ENCODE peak calls at places on chromosomes 11 and 22, in four cellular contexts. N is K562, W is HCT116, E is endothelial cell of umbilical vein. H is an unnamed sample.

GRCh38 chr11:48094643-48095339 is 114.4 kb downstream of the PTPRJ start:
- DNase-seq in N (no peak), W (no peak), E (no peak), H (no peak)

GRCh38 chr11:34512810-34513673 is 552 bp downstream of the ELF5 start:
- DNase-seq in N (peak; percentile 78), W (peak; percentile 62), E (peak; percentile 49), H (no peak)

GRCh38 chr11:69657911-69658605 is 17.1 kb downstream of the LTO1 start:
- DNase-seq in N (no peak), W (no peak), E (peak; percentile 39), H (no peak)

GRCh38 chr22:31556627-31557203 is 60.4 kb downstream of the SFI1 start:
- DNase-seq in N (no peak), W (peak; percentile 6), E (peak; percentile 53), H (no peak)

GRCh38 chr11:27012254-27012921 is 18.5 kb downstream of the FIBIN start:
- DNase-seq in N (no peak), W (no peak), E (peak; percentile 72), H (no peak)

GRCh38 chr22:46734830-46735453 is 3.1 kb downstream of the CERK start:
- DNase-seq in N (no peak), W (no peak), E (peak; percentile 79), H (no peak)

GRCh38 chr22:40741116-40741515 is 61.8 kb downstream of the MCHR1 start:
- DNase-seq in N (no peak), W (no peak), E (no peak), H (no peak)

GRCh38 chr11:114909866-114910265 is 231.5 kb downstream of the NXPE2 start:
- DNase-seq in N (no peak), W (no peak), E (no peak), H (no peak)

GRCh38 chr11:46134540-46134939 is 13.3 kb upstream of the PHF21A start:
- DNase-seq in N (no peak), W (no peak), E (no peak), H (no peak)

GRCh38 chr22:37229805-37230672 is 14.0 kb downstream of the RAC2 start:
- DNase-seq in N (peak; percentile 61), W (peak; percentile 51), E (no peak), H (peak; percentile 14)

GRCh38 chr22:32880906-32881596 is 79.5 kb downstream of the TIMP3 start:
- DNase-seq in N (peak; percentile 78), W (no peak), E (peak; percentile 4), H (no peak)

GRCh38 chr11:32173435-32173834 is 82.6 kb downstream of the RCN1 start:
- DNase-seq in N (no peak), W (peak; percentile 34), E (peak; percentile 55), H (no peak)

GRCh38 chr11:118622376-118623290 is 15.2 kb downstream of the PHLDB1 start:
- DNase-seq in N (no peak), W (peak; percentile 68), E (peak; percentile 32), H (no peak)

DNA sequence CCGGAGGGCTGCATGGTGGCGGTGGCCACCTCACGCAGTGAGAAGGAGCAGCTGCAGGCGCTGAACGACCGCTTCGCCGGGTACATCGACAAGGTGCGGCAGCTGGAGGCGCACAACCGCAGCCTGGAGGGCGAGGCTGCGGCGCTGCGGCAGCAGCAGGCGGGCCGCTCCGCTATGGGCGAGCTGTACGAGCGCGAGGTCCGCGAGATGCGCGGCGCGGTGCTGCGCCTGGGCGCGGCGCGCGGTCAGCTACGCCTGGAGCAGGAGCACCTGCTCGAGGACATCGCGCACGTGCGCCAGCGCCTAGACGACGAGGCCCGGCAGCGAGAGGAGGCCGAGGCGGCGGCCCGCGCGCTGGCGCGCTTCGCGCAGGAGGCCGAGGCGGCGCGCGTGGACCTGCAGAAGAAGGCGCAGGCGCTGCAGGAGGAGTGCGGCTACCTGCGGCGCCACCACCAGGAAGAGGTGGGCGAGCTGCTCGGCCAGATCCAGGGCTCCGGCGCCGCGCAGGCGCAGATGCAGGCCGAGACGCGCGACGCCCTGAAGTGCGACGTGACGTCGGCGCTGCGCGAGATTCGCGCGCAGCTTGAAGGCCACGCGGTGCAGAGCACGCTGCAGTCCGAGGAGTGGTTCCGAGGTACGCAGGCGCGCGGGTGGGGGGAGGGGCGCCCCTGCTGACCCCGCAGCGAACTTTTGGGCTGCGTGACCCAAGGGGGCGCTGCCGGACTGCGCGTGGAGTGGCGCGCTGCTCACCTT is 670 bp downstream of the NEFH start:
- DNase-seq in N (peak; percentile 78), W (no peak), E (peak; percentile 41), H (no peak)
- TF ChIP-seq EZH2 in N (no peak), W (no peak), E (peak; percentile 97), H (peak; percentile 7)

DNA sequence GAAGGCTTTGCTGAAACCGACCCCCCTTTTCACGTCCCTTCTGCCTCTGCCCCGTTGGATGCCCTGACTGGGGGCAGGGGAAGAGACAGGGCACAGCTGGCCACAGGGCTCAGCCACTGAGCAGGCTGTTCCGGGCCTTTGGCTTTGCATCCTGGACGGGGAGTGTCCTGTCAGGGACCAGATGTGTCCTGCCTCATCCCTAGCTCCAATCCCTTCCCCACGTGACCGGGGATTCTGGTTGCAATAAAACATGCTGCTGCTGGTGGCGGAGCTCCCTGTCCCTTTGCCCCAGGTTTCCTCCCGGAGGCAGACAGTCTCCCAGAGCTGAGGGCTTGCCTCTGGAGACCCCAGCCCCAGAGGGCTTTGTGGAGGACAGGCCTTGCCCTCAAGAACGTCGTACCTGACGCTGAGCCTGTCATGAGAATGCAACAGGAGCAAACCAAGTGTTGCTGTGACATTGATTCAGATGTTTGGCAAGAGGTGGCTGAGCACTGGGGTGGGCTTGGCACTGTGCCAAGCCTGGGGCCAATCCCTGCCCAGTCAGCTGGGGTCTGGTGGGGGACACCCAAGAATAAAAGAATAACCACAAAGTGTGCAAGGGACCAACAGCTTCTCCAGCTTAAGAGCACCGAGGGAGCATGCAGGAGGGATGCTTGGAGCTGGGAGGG is 7.3 kb downstream of the CDC42EP2 start:
- DNase-seq in N (no peak), W (no peak), E (no peak), H (no peak)
- TF ChIP-seq POLR2AphosphoS5 in N (no peak), W (no peak), E (no peak), H (no peak)

DNA sequence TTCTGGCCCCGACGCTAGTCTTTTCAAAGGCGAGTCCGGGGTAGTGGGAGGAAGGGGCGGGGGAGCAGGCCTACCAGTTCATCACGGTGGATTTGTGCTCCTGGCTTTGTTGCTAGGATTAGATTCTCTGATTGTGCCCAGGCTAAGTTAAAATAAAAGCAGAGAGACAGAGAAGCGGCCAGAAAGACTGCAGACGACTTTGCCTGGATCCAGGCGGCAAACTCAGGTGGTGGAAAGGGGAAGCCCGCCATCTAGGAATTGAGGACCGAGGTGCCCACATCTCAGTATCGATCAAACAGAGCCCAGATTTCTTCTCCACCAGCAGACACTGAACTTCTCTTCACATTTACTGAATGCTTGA is 2.6 kb downstream of the FAT3 start:
- DNase-seq in N (no peak), W (no peak), E (no peak), H (no peak)
- TF ChIP-seq EZH2 in N (no peak), W (no peak), E (no peak), H (no peak)

DNA sequence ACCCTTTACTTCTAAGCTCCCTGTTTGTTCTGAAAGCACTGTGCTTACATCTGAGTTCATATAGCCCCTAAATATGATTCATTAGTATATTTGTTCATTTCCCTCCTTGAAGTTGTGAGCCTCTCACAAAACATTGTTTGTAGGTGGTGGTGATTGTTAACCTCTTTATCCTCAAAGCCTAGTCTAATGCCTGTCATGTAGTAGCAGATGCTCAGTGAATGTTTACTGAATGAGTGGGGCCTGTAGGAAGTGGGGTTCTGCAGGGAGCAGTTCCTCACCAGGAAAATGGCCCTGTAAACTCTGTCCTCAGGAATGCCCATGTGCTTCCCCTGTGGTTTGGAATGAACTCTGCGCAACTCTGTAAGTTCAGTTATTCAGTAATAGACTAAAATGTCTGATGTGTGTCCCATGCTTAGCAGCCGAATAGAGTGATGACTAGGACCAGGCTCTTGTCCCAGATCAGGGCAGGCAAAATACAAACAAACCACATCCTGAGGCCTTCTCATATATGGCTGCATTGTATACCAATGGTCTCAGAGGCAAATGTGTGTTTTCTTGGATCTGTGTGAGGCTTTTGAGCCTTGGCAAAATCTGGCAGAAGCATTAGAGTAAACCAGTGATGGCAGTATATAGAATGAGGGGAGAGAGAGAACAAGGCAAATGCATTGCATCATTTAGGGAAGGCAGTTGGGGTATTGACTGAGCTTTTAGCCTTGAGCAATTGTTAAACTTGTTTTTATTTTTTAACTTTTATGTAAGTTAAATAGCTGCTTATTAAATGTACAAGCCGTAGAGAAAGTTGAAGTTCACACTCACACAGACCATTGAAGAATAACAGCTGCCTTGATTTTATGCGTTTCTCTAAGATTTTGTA is 91.4 kb upstream of the BIRC3 start:
- DNase-seq in N (no peak), W (no peak), E (peak; percentile 87), H (no peak)
- TF ChIP-seq POLR2AphosphoS5 in N (no peak), W (no peak), E (peak; percentile 72), H (no peak)

DNA sequence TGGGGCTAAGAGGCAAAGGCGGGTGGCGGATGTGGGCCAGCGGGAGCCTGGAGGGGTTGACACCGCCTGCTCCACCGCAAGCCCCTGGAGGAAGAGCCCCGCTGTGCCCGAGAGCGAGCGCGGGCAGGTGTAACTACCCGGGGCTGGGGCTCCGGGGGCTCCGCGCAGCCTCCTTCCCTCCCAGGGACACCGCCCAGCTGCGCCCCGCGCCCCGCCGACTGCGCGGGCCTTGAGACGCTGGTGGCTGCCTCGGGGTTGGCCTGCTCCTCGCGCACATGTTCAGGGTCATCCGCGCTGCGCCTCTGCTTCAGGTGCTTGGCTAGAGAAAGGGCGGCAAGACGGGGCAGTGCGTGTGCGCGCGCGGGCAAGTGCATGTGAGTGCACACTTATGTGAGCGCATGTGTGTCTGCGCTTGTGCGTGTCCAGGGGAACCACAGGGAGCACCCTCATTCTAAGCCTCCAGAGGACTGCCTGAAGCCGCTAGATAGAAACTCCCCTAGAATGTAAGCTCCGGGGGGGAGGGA is 197.5 kb upstream of the TMEM45B start:
- DNase-seq in N (no peak), W (no peak), E (no peak), H (no peak)
- TF ChIP-seq EZH2 in N (no peak), W (no peak), E (peak; percentile 29), H (no peak)

DNA sequence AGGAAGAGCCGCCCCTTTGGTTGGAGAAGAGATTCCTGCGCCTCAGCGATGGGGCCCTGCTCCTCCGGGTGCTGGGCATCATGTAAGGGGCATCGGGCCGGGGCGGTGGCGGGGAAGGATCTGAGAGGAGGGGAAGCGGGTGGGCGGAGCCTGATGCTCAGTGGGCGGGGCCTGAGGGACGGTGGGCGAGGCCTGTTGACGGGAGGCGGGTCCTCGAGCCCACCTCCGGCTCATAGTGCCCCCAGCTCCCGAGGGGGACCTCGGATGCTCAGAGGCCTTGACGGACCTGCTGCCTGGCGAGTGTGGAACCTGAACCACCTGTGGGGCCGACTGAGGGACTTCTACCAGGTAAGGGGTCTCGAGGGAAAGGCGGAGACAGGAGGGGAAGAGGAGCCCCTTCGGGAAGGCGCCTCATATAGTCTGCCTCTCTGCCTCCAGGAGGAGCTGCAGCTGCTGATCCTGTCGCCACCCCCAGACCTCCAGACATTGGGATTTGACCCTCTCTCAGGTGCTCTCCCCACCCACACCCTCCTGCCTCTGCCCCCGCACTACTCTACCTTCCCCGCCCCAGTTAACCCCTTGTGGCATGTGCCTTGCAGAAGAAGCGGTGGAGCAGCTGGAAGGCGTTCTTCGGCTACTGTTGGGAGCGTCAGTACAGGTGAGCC is 799 bp downstream of the CCDC88B start:
- DNase-seq in N (peak; percentile 82), W (no peak), E (peak; percentile 28), H (no peak)
- TF ChIP-seq POLR2AphosphoS5 in N (no peak), W (no peak), E (no peak), H (no peak)